ENCODE peak calls at places on chromosomes 6 and 20, in seven cellular contexts. N is choroid plexus epithelial cell, E is glutamatergic neuron, P is uterus, X is ovary, Z is GM20000, L is SK-N-SH. H is an unnamed sample.

GRCh38 chr6:10316327-10316726 is 98.5 kb downstream of the TFAP2A start:
- DNase-seq in N (peak), E (no peak), P (no peak), X (no peak), Z (no peak), L (no peak), H (no peak)

GRCh38 chr6:163415620-163416379 is 1.3 kb downstream of the QKI start:
- DNase-seq in N (peak), E (peak), P (peak), X (peak), Z (peak), L (peak), H (peak)

GRCh38 chr20:10984899-10985298 is 311.1 kb upstream of the JAG1 start:
- DNase-seq in N (no peak), E (no peak), P (no peak), X (no peak), Z (no peak), L (no peak), H (no peak)

GRCh38 chr6:44245912-44246662 is 814 bp upstream of the HSP90AB1 start:
- DNase-seq in N (peak), E (peak), P (peak), X (peak), Z (peak), L (peak), H (peak)

GRCh38 chr20:53786071-53786444 is 192.4 kb upstream of the ZNF217 start:
- DNase-seq in N (no peak), E (no peak), P (no peak), X (no peak), Z (no peak), L (no peak), H (no peak)

GRCh38 chr20:25040438-25040831 is 17.5 kb downstream of the ACSS1 start:
- DNase-seq in N (peak), E (no peak), P (peak), X (peak), Z (no peak), L (no peak), H (peak)

GRCh38 chr20:45907219-45907948 is 4.6 kb downstream of the PLTP start:
- DNase-seq in N (no peak), E (no peak), P (peak), X (no peak), Z (no peak), L (no peak), H (no peak)

GRCh38 chr6:73774311-73774766 is 78.3 kb downstream of the CD109 start:
- DNase-seq in N (peak), E (no peak), P (peak), X (no peak), Z (no peak), L (no peak), H (no peak)

GRCh38 chr20:31920275-31920855 is 31.5 kb downstream of the PDRG1 start:
- DNase-seq in N (no peak), E (no peak), P (no peak), X (no peak), Z (no peak), L (no peak), H (no peak)
- TF ChIP-seq CTCF in N (no peak), E (no peak), P (no peak), X (no peak), Z (no peak), L (no peak), H (no peak)

GRCh38 chr20:31833130-31833930 is 12.1 kb downstream of the FOXS1 start:
- DNase-seq in N (peak), E (peak), P (peak), X (peak), Z (peak), L (peak), H (no peak)
- TF ChIP-seq CTCF in N (peak), E (peak), P (peak), X (peak), Z (peak), L (peak), H (peak)

GRCh38 chr6:32844839-32845372 is 1.1 kb upstream of the PSMB8 start:
- DNase-seq in N (no peak), E (no peak), P (no peak), X (no peak), Z (no peak), L (no peak), H (no peak)

GRCh38 chr6:32843321-32843978 is 397 bp downstream of the PSMB8 start:
- DNase-seq in N (no peak), E (peak), P (no peak), X (peak), Z (no peak), L (no peak), H (no peak)

GRCh38 chr6:32845381-32845884 is 1.6 kb upstream of the PSMB8 start:
- DNase-seq in N (no peak), E (no peak), P (no peak), X (no peak), Z (peak), L (no peak), H (no peak)

GRCh38 chr6:32842690-32843089 is 1.2 kb downstream of the PSMB8 start:
- DNase-seq in N (no peak), E (no peak), P (no peak), X (no peak), Z (no peak), L (no peak), H (no peak)

GRCh38 chr6:32843979-32844838 is at the start of gene PSMB8:
- DNase-seq in N (peak), E (peak), P (peak), X (peak), Z (peak), L (peak), H (peak)
- TF ChIP-seq CTCF in N (peak), E (no peak), P (peak), X (peak), Z (no peak), L (peak), H (no peak)

DNA sequence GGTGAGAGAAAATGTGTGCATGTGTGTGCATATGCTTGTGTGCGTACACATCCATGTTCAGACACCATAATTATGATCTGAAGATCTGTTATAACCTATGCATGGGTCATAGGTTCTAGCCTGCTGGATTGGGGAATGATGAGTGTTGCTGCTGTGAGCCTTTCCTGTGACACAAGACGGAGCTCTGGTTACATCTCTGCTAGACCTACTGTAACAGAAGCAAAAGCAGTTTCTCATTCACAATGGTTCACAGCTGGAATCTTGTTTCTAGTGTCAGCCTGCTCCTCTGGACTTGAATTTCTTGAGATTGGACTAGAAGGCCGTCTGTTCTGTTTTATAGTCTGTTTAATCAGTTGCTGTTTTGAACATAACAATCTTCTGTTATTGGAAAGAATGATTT is 40.1 kb downstream of the DEFB114 start:
- DNase-seq in N (no peak), E (no peak), P (no peak), X (no peak), Z (no peak), L (no peak), H (no peak)
- TF ChIP-seq CTCF in N (no peak), E (no peak), P (no peak), X (no peak), Z (no peak), L (no peak), H (no peak)

DNA sequence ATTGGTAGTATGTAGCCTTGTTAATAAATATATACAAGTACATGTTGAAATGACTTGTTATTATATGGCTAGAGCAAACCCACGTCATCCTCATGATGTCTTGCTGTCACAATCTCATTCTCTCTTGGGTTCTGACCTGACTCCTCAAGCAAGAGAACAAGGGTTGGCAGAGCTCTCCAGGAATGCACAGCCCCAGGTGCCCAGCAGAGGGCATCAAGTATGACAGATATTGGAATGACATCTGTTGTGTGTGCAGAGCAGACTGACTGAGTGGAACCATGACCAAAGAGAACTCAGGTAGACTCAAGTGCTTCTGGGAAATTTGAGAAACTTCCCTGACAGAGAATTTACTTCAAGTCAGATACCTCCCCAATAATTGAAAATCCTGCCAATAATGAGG is 90.6 kb downstream of the PAX1 start:
- DNase-seq in N (no peak), E (no peak), P (no peak), X (no peak), Z (no peak), L (no peak), H (no peak)
- TF ChIP-seq CTCF in N (no peak), E (no peak), P (no peak), X (no peak), Z (no peak), L (peak), H (no peak)

GRCh38 chr6:88165877-88166492 is at the start of gene CNR1:
- DNase-seq in N (peak), E (peak), P (peak), X (peak), Z (peak), L (peak), H (peak)

GRCh38 chr6:88164061-88164460 is 2.1 kb downstream of the CNR1 start:
- DNase-seq in N (no peak), E (peak), P (no peak), X (no peak), Z (no peak), L (no peak), H (no peak)

GRCh38 chr6:88161921-88162320 is 4.2 kb downstream of the CNR1 start:
- DNase-seq in N (no peak), E (no peak), P (no peak), X (no peak), Z (no peak), L (no peak), H (no peak)

GRCh38 chr6:88165087-88165876 is 865 bp downstream of the CNR1 start:
- DNase-seq in N (peak), E (no peak), P (no peak), X (no peak), Z (peak), L (no peak), H (no peak)

GRCh38 chr6:88163576-88163975 is 2.6 kb downstream of the CNR1 start:
- DNase-seq in N (no peak), E (no peak), P (no peak), X (no peak), Z (no peak), L (no peak), H (no peak)
- TF ChIP-seq CTCF in N (no peak), E (no peak), P (no peak), X (no peak), Z (no peak), L (no peak), H (no peak)

GRCh38 chr20:36214684-36215256 is 21.5 kb upstream of the AAR2 start:
- DNase-seq in N (peak), E (no peak), P (no peak), X (no peak), Z (peak), L (peak), H (no peak)
- TF ChIP-seq CTCF in N (peak), E (peak), P (no peak), X (no peak), Z (peak), L (peak), H (peak)

DNA sequence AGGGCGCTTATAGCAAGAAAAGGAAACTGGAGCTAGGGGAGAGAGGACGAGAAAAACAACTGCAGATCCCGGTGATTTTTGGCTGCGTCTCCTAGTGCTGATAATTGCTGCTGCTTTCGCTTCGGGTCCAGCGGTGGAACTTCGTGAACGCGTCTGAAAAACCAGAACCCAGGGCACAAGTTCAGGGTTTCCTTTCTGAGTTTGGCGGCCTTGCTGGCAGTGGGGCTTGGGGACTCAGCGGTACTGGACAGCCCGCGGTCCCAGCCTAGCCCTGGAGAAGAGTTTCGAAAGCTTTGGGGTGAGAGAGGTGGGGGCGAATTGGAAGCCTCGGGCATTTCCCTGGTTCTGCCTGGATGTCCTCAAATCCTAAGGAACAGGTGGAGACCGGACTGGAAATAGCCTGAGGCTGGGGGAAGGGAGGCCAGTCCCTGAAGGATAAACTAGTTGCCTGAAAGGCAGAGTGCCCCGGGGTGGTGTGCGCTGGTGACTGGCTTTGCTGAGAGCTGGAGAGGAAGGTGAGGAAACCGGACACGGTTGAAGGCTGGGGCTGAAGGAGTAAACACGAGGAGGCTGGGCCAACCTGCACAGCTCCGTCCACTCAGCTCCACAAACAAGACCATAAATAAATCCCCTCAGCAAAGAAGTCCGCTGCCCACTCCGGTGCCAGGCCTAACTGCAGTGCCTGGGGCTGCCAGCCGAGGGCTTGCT is 857 bp downstream of the GMPR start:
- DNase-seq in N (peak), E (peak), P (peak), X (peak), Z (peak), L (peak), H (no peak)
- TF ChIP-seq CTCF in N (peak), E (no peak), P (peak), X (no peak), Z (no peak), L (peak), H (peak)

DNA sequence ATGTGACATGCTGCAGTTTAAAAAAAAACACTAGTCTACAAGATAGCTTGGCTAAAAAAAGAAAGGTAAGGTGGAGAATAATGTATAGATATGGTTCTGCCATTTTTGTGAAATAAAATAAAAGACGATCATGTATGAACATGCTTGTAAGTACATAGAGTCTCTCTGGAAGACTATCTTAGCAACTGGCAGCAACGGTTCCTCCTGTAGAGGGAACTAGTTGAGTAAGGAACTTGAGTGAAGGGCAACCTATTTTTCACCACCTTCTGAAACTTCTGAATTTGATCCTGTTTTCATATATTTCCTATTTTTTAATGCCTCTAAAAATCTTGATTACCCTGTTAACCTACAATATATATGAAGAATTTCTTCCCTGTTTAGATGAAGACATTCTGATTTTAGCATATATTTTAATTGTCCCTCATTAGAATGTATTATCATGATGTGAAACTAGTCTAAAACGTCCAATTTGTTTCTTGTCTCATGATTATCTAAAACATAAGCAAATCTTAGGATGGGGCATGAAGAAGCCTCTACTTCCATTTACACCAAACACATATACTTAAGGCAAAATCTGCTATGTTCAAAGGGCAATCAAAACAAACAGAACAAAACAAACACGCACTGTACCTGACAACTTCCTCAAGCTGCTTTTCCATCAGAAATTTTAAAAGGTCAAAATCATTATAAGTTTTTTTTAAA is 202.5 kb downstream of the ISM1 start:
- DNase-seq in N (no peak), E (no peak), P (no peak), X (no peak), Z (no peak), L (no peak), H (no peak)
- TF ChIP-seq CTCF in N (no peak), E (no peak), P (no peak), X (no peak), Z (no peak), L (no peak), H (no peak)